ENCODE peak calls at places on chromosomes 16 and 17, in seven cellular contexts. V is left cardiac atrium; A is activated T-helper 9 cell treated with anti-CD3 and anti-CD28 coated beads, Interleukin-2, amount 50 U/mL, for 16 hours; F is activated CD4-positive, alpha-beta memory T cell treated with anti-CD3 and anti-CD28 coated beads for 36 hours; J is nucleus accumbens; H is activated T-cell treated with anti-CD3 and anti-CD28 coated beads for 1 hour; X is GM04504. W is an unnamed sample.

GRCh38 chr16:66936462-66936861 is 1.1 kb downstream of the CES2 start:
- DNase-seq in H (no peak), V (no peak), F (no peak), J (no peak), A (no peak), X (no peak), W (no peak)

GRCh38 chr16:27450836-27451341 is 48.9 kb downstream of the IL21R start:
- DNase-seq in F (peak), A (no peak), V (no peak), X (no peak), J (no peak), H (peak), W (no peak)

GRCh38 chr16:27994686-27995085 is 68.8 kb downstream of the GSG1L start:
- DNase-seq in J (no peak), F (no peak), A (no peak), H (no peak), X (no peak), V (no peak), W (no peak)

GRCh38 chr17:43453331-43453812 is 30.4 kb upstream of the DHX8 start:
- DNase-seq in V (peak), J (no peak), A (no peak), X (no peak), F (no peak), H (no peak), W (no peak)

GRCh38 chr16:56609463-56609921 is 1.1 kb downstream of the MT2A start:
- DNase-seq in X (peak), F (peak), V (peak), J (peak), H (peak), A (peak), W (peak)

GRCh38 chr16:81214745-81215166 is 23.7 kb upstream of the BCO1 start:
- DNase-seq in V (no peak), X (no peak), F (peak), A (no peak), J (no peak), H (no peak), W (no peak)

GRCh38 chr16:1612320-1613111 is at the start of gene CRAMP1:
- DNase-seq in F (peak), V (no peak), X (no peak), H (no peak), J (no peak), A (no peak), W (no peak)

GRCh38 chr17:27379863-27380533 is 76.2 kb upstream of the KSR1 start:
- DNase-seq in A (no peak), F (no peak), X (peak), H (no peak), V (peak), J (peak), W (no peak)

GRCh38 chr17:63675607-63676539 is 24.1 kb downstream of the LIMD2 start:
- DNase-seq in H (no peak), A (no peak), X (peak), V (peak), F (no peak), J (no peak), W (peak)

GRCh38 chr17:77076046-77076882 is 64.5 kb upstream of the SEC14L1 start:
- DNase-seq in X (peak), A (no peak), H (no peak), F (no peak), J (no peak), V (no peak), W (no peak)

GRCh38 chr17:1137465-1137894 is 42.3 kb downstream of the ABR start:
- DNase-seq in X (no peak), A (no peak), J (no peak), H (no peak), F (no peak), V (no peak), W (no peak)

GRCh38 chr17:45260204-45260783 is 1.6 kb downstream of the SPATA32 start:
- DNase-seq in X (no peak), A (no peak), F (no peak), J (no peak), H (no peak), V (no peak), W (no peak)

GRCh38 chr17:70207184-70207583 is 37.9 kb downstream of the KCNJ2 start:
- DNase-seq in F (no peak), J (no peak), H (no peak), V (no peak), A (no peak), X (no peak), W (no peak)

GRCh38 chr17:9024497-9024896 is 3.2 kb downstream of the NTN1 start:
- DNase-seq in X (no peak), J (no peak), F (no peak), V (no peak), A (no peak), H (no peak), W (no peak)

GRCh38 chr17:10649602-10650001 is 7.5 kb downstream of the MYH3 start:
- DNase-seq in H (no peak), J (no peak), X (no peak), F (no peak), V (no peak), A (no peak), W (no peak)

GRCh38 chr16:65618335-65618734 is 496.5 kb upstream of the CDH11 start:
- DNase-seq in H (no peak), X (no peak), V (no peak), F (no peak), A (no peak), J (no peak), W (no peak)

GRCh38 chr16:11405331-11406176 is 60.3 kb downstream of the RMI2 start:
- DNase-seq in J (no peak), H (peak), F (peak), A (peak), V (no peak), X (no peak), W (no peak)

GRCh38 chr17:37365589-37365988 is 10.2 kb upstream of the C17orf78 start:
- DNase-seq in F (no peak), J (no peak), A (no peak), X (no peak), H (no peak), V (no peak), W (no peak)